ENCODE peak calls at places on chromosomes 7 and 10, in nine cellular contexts. One of them, this sample, is unnamed.

GRCh38 chr10:101056365-101057151 is 5.2 kb upstream of the KAZALD1 start:
- DNase-seq in colonic mucosa: no peak
- DNase-seq in stomach: no peak
- DNase-seq in mucosa of descending colon: no peak
- DNase-seq in SK-N-SH: no peak
- DNase-seq in right atrium auricular region: no peak
- DNase-seq in CD8-positive, alpha-beta T cell: no peak
- DNase-seq in Peyer's patch: peak; percentile 69
- DNase-seq in naive thymus-derived CD4-positive, alpha-beta T cell: no peak
- DNase-seq in this sample: no peak

GRCh38 chr7:66522518-66522917 is 106.2 kb upstream of the KCTD7 start:
- DNase-seq in SK-N-SH: peak; percentile 55
- DNase-seq in stomach: no peak
- DNase-seq in CD8-positive, alpha-beta T cell: no peak
- DNase-seq in colonic mucosa: no peak
- DNase-seq in Peyer's patch: no peak
- DNase-seq in mucosa of descending colon: peak; percentile 37
- DNase-seq in naive thymus-derived CD4-positive, alpha-beta T cell: no peak
- DNase-seq in right atrium auricular region: no peak
- DNase-seq in this sample: no peak

GRCh38 chr7:154640266-154640865 is 362.6 kb downstream of the PAXIP1 start:
- DNase-seq in naive thymus-derived CD4-positive, alpha-beta T cell: no peak
- DNase-seq in CD8-positive, alpha-beta T cell: no peak
- DNase-seq in mucosa of descending colon: peak; percentile 26
- DNase-seq in stomach: no peak
- DNase-seq in right atrium auricular region: no peak
- DNase-seq in colonic mucosa: no peak
- DNase-seq in SK-N-SH: peak; percentile 69
- DNase-seq in Peyer's patch: no peak
- DNase-seq in this sample: no peak

GRCh38 chr7:150385240-150385830 is 6.2 kb downstream of the ZNF775 start:
- DNase-seq in CD8-positive, alpha-beta T cell: no peak
- DNase-seq in mucosa of descending colon: no peak
- DNase-seq in right atrium auricular region: no peak
- DNase-seq in colonic mucosa: no peak
- DNase-seq in SK-N-SH: peak; percentile 60
- DNase-seq in Peyer's patch: peak; percentile 44
- DNase-seq in stomach: no peak
- DNase-seq in naive thymus-derived CD4-positive, alpha-beta T cell: no peak
- DNase-seq in this sample: no peak

GRCh38 chr7:73515184-73515583 is 6.9 kb downstream of the BAZ1B start:
- DNase-seq in colonic mucosa: no peak
- DNase-seq in mucosa of descending colon: no peak
- DNase-seq in naive thymus-derived CD4-positive, alpha-beta T cell: no peak
- DNase-seq in CD8-positive, alpha-beta T cell: no peak
- DNase-seq in stomach: no peak
- DNase-seq in right atrium auricular region: no peak
- DNase-seq in Peyer's patch: no peak
- DNase-seq in SK-N-SH: no peak
- DNase-seq in this sample: no peak

GRCh38 chr7:151930695-151931094 is 25.6 kb upstream of the GALNTL5 start:
- DNase-seq in Peyer's patch: no peak
- DNase-seq in SK-N-SH: peak; percentile 44
- DNase-seq in stomach: no peak
- DNase-seq in mucosa of descending colon: no peak
- DNase-seq in CD8-positive, alpha-beta T cell: no peak
- DNase-seq in naive thymus-derived CD4-positive, alpha-beta T cell: no peak
- DNase-seq in right atrium auricular region: no peak
- DNase-seq in colonic mucosa: no peak
- DNase-seq in this sample: no peak

GRCh38 chr10:126006264-126006663 is 109.9 kb downstream of the FANK1 start:
- DNase-seq in right atrium auricular region: no peak
- DNase-seq in Peyer's patch: no peak
- DNase-seq in stomach: no peak
- DNase-seq in colonic mucosa: no peak
- DNase-seq in mucosa of descending colon: no peak
- DNase-seq in naive thymus-derived CD4-positive, alpha-beta T cell: no peak
- DNase-seq in CD8-positive, alpha-beta T cell: no peak
- DNase-seq in SK-N-SH: no peak
- DNase-seq in this sample: no peak

GRCh38 chr7:100582041-100582579 is 3.8 kb downstream of the LRCH4 start:
- DNase-seq in SK-N-SH: no peak
- DNase-seq in colonic mucosa: no peak
- DNase-seq in stomach: peak; percentile 86
- DNase-seq in mucosa of descending colon: peak; percentile 42
- DNase-seq in Peyer's patch: no peak
- DNase-seq in CD8-positive, alpha-beta T cell: no peak
- DNase-seq in naive thymus-derived CD4-positive, alpha-beta T cell: no peak
- DNase-seq in right atrium auricular region: no peak
- DNase-seq in this sample: no peak

GRCh38 chr10:3419719-3420495 is 247.3 kb upstream of the PITRM1 start:
- DNase-seq in Peyer's patch: no peak
- DNase-seq in SK-N-SH: no peak
- DNase-seq in right atrium auricular region: no peak
- DNase-seq in mucosa of descending colon: no peak
- DNase-seq in stomach: no peak
- DNase-seq in naive thymus-derived CD4-positive, alpha-beta T cell: no peak
- DNase-seq in colonic mucosa: no peak
- DNase-seq in CD8-positive, alpha-beta T cell: no peak
- DNase-seq in this sample: no peak

DNA sequence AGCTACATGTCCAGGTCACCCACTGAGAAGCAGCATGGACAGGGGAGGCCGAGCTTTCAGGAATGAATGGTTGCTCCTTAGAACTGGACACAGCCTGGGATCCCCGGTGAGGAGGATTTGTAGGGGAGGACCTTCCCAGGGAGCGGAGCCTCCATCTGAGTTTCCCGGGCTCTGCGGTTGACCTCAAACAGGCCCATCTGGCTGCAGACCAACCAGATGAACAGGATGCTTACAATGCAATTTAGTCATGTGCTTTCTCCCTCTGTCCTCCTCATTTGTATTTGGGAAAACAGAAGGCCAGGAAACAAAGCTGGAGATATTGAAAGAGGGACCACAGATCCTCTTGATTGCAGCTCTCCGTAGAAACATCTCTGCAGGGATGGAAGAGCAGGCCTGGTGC is 104.8 kb downstream of the EMX2 start:
- DNase-seq in Peyer's patch: no peak
- DNase-seq in mucosa of descending colon: no peak
- DNase-seq in SK-N-SH: no peak
- DNase-seq in right atrium auricular region: no peak
- DNase-seq in CD8-positive, alpha-beta T cell: no peak
- DNase-seq in stomach: no peak
- DNase-seq in naive thymus-derived CD4-positive, alpha-beta T cell: no peak
- DNase-seq in colonic mucosa: no peak
- DNase-seq in this sample: no peak
- H3K9me3 ChIP-seq in Peyer's patch: no peaks in the 10 kb centered on the region
- H3K9me3 ChIP-seq in mucosa of descending colon: no peaks in the 10 kb centered on the region
- H3K9me3 ChIP-seq in SK-N-SH: no peaks in the 10 kb centered on the region
- H3K9me3 ChIP-seq in right atrium auricular region: peaks cover 12% of the 10 kb centered on the region
- H3K9me3 ChIP-seq in CD8-positive, alpha-beta T cell: no peaks in the 10 kb centered on the region
- H3K9me3 ChIP-seq in stomach: peaks cover 14% of the 10 kb centered on the region
- H3K9me3 ChIP-seq in naive thymus-derived CD4-positive, alpha-beta T cell: no peaks in the 10 kb centered on the region
- H3K9me3 ChIP-seq in colonic mucosa: no peaks in the 10 kb centered on the region
- H3K9me3 ChIP-seq in this sample: no peaks in the 10 kb centered on the region

GRCh38 chr7:104241135-104241534 is 33.3 kb upstream of the ORC5 start:
- DNase-seq in Peyer's patch: no peak
- DNase-seq in stomach: no peak
- DNase-seq in CD8-positive, alpha-beta T cell: no peak
- DNase-seq in SK-N-SH: no peak
- DNase-seq in colonic mucosa: no peak
- DNase-seq in naive thymus-derived CD4-positive, alpha-beta T cell: no peak
- DNase-seq in mucosa of descending colon: no peak
- DNase-seq in right atrium auricular region: no peak
- DNase-seq in this sample: no peak

GRCh38 chr7:104240400-104240799 is 32.6 kb upstream of the ORC5 start:
- DNase-seq in right atrium auricular region: no peak
- DNase-seq in Peyer's patch: no peak
- DNase-seq in stomach: no peak
- DNase-seq in mucosa of descending colon: no peak
- DNase-seq in colonic mucosa: no peak
- DNase-seq in SK-N-SH: no peak
- DNase-seq in naive thymus-derived CD4-positive, alpha-beta T cell: no peak
- DNase-seq in CD8-positive, alpha-beta T cell: no peak
- DNase-seq in this sample: no peak

GRCh38 chr7:104241581-104241980 is 33.8 kb upstream of the ORC5 start:
- DNase-seq in naive thymus-derived CD4-positive, alpha-beta T cell: no peak
- DNase-seq in right atrium auricular region: no peak
- DNase-seq in stomach: no peak
- DNase-seq in colonic mucosa: no peak
- DNase-seq in CD8-positive, alpha-beta T cell: no peak
- DNase-seq in Peyer's patch: no peak
- DNase-seq in SK-N-SH: no peak
- DNase-seq in mucosa of descending colon: no peak
- DNase-seq in this sample: no peak
- H3K4me3 ChIP-seq in naive thymus-derived CD4-positive, alpha-beta T cell: no peak overlapping the region
- H3K4me3 ChIP-seq in right atrium auricular region: no peak overlapping the region
- H3K4me3 ChIP-seq in stomach: no peak overlapping the region
- H3K4me3 ChIP-seq in colonic mucosa: no peak overlapping the region
- H3K4me3 ChIP-seq in CD8-positive, alpha-beta T cell: no peak overlapping the region
- H3K4me3 ChIP-seq in Peyer's patch: no peak overlapping the region
- H3K4me3 ChIP-seq in SK-N-SH: no peak overlapping the region
- H3K4me3 ChIP-seq in mucosa of descending colon: no peak overlapping the region
- H3K4me3 ChIP-seq in this sample: no peak overlapping the region

GRCh38 chr7:157886261-157886660 is 549.5 kb downstream of the DNAJB6 start:
- DNase-seq in colonic mucosa: no peak
- DNase-seq in stomach: no peak
- DNase-seq in CD8-positive, alpha-beta T cell: no peak
- DNase-seq in SK-N-SH: no peak
- DNase-seq in mucosa of descending colon: no peak
- DNase-seq in right atrium auricular region: no peak
- DNase-seq in naive thymus-derived CD4-positive, alpha-beta T cell: peak; percentile 48
- DNase-seq in Peyer's patch: no peak
- DNase-seq in this sample: no peak
- H3K9me3 ChIP-seq in colonic mucosa: no peaks in the 10 kb centered on the region
- H3K9me3 ChIP-seq in stomach: peaks cover 16% of the 10 kb centered on the region
- H3K9me3 ChIP-seq in CD8-positive, alpha-beta T cell: no peaks in the 10 kb centered on the region
- H3K9me3 ChIP-seq in SK-N-SH: no peaks in the 10 kb centered on the region
- H3K9me3 ChIP-seq in mucosa of descending colon: no peaks in the 10 kb centered on the region
- H3K9me3 ChIP-seq in right atrium auricular region: no peaks in the 10 kb centered on the region
- H3K9me3 ChIP-seq in naive thymus-derived CD4-positive, alpha-beta T cell: peaks cover 8% of the 10 kb centered on the region
- H3K9me3 ChIP-seq in Peyer's patch: peaks cover 9% of the 10 kb centered on the region
- H3K9me3 ChIP-seq in this sample: no peaks in the 10 kb centered on the region

GRCh38 chr7:45921699-45922519 is 837 bp upstream of the IGFBP3 start:
- DNase-seq in right atrium auricular region: peak; percentile 83
- DNase-seq in Peyer's patch: peak; percentile 66
- DNase-seq in colonic mucosa: peak; percentile 59
- DNase-seq in mucosa of descending colon: peak; percentile 50
- DNase-seq in stomach: no peak
- DNase-seq in SK-N-SH: peak; percentile 73
- DNase-seq in naive thymus-derived CD4-positive, alpha-beta T cell: no peak
- DNase-seq in CD8-positive, alpha-beta T cell: no peak
- DNase-seq in this sample: no peak

GRCh38 chr7:45923290-45923689 is 2.2 kb upstream of the IGFBP3 start:
- DNase-seq in CD8-positive, alpha-beta T cell: peak; percentile 46
- DNase-seq in colonic mucosa: peak; percentile 74
- DNase-seq in stomach: peak; percentile 74
- DNase-seq in right atrium auricular region: peak; percentile 84
- DNase-seq in naive thymus-derived CD4-positive, alpha-beta T cell: peak; percentile 36
- DNase-seq in mucosa of descending colon: peak; percentile 75
- DNase-seq in Peyer's patch: peak; percentile 82
- DNase-seq in SK-N-SH: peak; percentile 78
- DNase-seq in this sample: peak; percentile 33

GRCh38 chr7:45923818-45924217 is 2.7 kb upstream of the IGFBP3 start:
- DNase-seq in stomach: no peak
- DNase-seq in Peyer's patch: no peak
- DNase-seq in naive thymus-derived CD4-positive, alpha-beta T cell: no peak
- DNase-seq in right atrium auricular region: peak; percentile 34
- DNase-seq in colonic mucosa: no peak
- DNase-seq in CD8-positive, alpha-beta T cell: no peak
- DNase-seq in SK-N-SH: no peak
- DNase-seq in mucosa of descending colon: no peak
- DNase-seq in this sample: no peak

GRCh38 chr7:45921381-45921698 is 268 bp upstream of the IGFBP3 start:
- DNase-seq in right atrium auricular region: no peak
- DNase-seq in stomach: no peak
- DNase-seq in mucosa of descending colon: no peak
- DNase-seq in CD8-positive, alpha-beta T cell: no peak
- DNase-seq in naive thymus-derived CD4-positive, alpha-beta T cell: no peak
- DNase-seq in SK-N-SH: no peak
- DNase-seq in colonic mucosa: no peak
- DNase-seq in Peyer's patch: no peak
- DNase-seq in this sample: no peak

DNA sequence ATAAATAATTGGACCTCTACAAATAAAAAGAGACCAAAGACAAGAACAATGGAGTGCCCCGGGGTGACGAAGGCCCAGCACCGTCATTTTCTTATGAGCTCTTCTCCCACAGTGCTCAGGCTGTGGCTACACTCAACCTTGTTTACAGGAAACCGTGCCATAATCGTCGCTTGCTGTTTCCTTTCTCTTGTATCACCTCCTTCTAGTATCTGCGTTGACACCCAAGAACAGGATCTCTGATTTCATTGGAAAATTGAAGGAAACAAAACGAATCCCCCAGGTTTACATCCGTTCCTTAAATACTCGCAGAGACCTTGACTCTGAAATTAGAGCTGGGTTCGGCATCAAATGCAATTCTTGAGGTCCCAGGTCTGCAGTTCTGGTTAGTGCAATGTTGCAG is 1.7 kb upstream of the IGFBP3 start:
- DNase-seq in mucosa of descending colon: no peak
- DNase-seq in stomach: no peak
- DNase-seq in SK-N-SH: no peak
- DNase-seq in colonic mucosa: no peak
- DNase-seq in CD8-positive, alpha-beta T cell: no peak
- DNase-seq in right atrium auricular region: peak; percentile 58
- DNase-seq in Peyer's patch: peak; percentile 64
- DNase-seq in naive thymus-derived CD4-positive, alpha-beta T cell: no peak
- DNase-seq in this sample: no peak
- H3K4me3 ChIP-seq in mucosa of descending colon: no peak overlapping the region
- H3K4me3 ChIP-seq in stomach: peak overlapping the region; percentile 24
- H3K4me3 ChIP-seq in SK-N-SH: peak overlapping the region; percentile 72
- H3K4me3 ChIP-seq in colonic mucosa: no peak overlapping the region
- H3K4me3 ChIP-seq in CD8-positive, alpha-beta T cell: peak overlapping the region; percentile 48
- H3K4me3 ChIP-seq in right atrium auricular region: peak overlapping the region; percentile 56
- H3K4me3 ChIP-seq in Peyer's patch: no peak overlapping the region
- H3K4me3 ChIP-seq in naive thymus-derived CD4-positive, alpha-beta T cell: peak overlapping the region; percentile 19
- H3K4me3 ChIP-seq in this sample: peak overlapping the region; percentile 33

GRCh38 chr7:53350241-53350640 is 314.8 kb downstream of the POM121L12 start:
- DNase-seq in SK-N-SH: peak; percentile 38
- DNase-seq in stomach: no peak
- DNase-seq in colonic mucosa: peak; percentile 19
- DNase-seq in Peyer's patch: no peak
- DNase-seq in mucosa of descending colon: peak; percentile 39
- DNase-seq in right atrium auricular region: no peak
- DNase-seq in CD8-positive, alpha-beta T cell: no peak
- DNase-seq in naive thymus-derived CD4-positive, alpha-beta T cell: no peak
- DNase-seq in this sample: no peak
- H3K9me3 ChIP-seq in SK-N-SH: peaks cover 10% of the 10 kb centered on the region
- H3K9me3 ChIP-seq in stomach: peaks cover 6% of the 10 kb centered on the region
- H3K9me3 ChIP-seq in colonic mucosa: no peaks in the 10 kb centered on the region
- H3K9me3 ChIP-seq in Peyer's patch: no peaks in the 10 kb centered on the region
- H3K9me3 ChIP-seq in mucosa of descending colon: no peaks in the 10 kb centered on the region
- H3K9me3 ChIP-seq in right atrium auricular region: no peaks in the 10 kb centered on the region
- H3K9me3 ChIP-seq in CD8-positive, alpha-beta T cell: no peaks in the 10 kb centered on the region
- H3K9me3 ChIP-seq in naive thymus-derived CD4-positive, alpha-beta T cell: no peaks in the 10 kb centered on the region
- H3K9me3 ChIP-seq in this sample: no peaks in the 10 kb centered on the region

GRCh38 chr10:5449227-5449626 is 36.9 kb downstream of the NET1 start:
- DNase-seq in SK-N-SH: no peak
- DNase-seq in naive thymus-derived CD4-positive, alpha-beta T cell: no peak
- DNase-seq in Peyer's patch: no peak
- DNase-seq in right atrium auricular region: no peak
- DNase-seq in CD8-positive, alpha-beta T cell: no peak
- DNase-seq in stomach: no peak
- DNase-seq in colonic mucosa: no peak
- DNase-seq in mucosa of descending colon: no peak
- DNase-seq in this sample: no peak
- H3K4me3 ChIP-seq in SK-N-SH: no peak overlapping the region
- H3K4me3 ChIP-seq in naive thymus-derived CD4-positive, alpha-beta T cell: no peak overlapping the region
- H3K4me3 ChIP-seq in Peyer's patch: no peak overlapping the region
- H3K4me3 ChIP-seq in right atrium auricular region: peak overlapping the region; percentile 46
- H3K4me3 ChIP-seq in CD8-positive, alpha-beta T cell: no peak overlapping the region
- H3K4me3 ChIP-seq in stomach: peak overlapping the region; percentile 60
- H3K4me3 ChIP-seq in colonic mucosa: peak overlapping the region; percentile 40
- H3K4me3 ChIP-seq in mucosa of descending colon: peak overlapping the region; percentile 4
- H3K4me3 ChIP-seq in this sample: no peak overlapping the region

This sample was measured in CD8-positive, alpha-beta memory T cell.